ENCODE peak calls at places on chromosomes 2 and 18, in six cellular contexts. One of them, this sample, is unnamed.

GRCh38 chr2:1997409-1997808 is 253.1 kb upstream of the PXDN start:
- DNase-seq in A549: no peak
- DNase-seq in IMR-90: no peak
- DNase-seq in testis: peak
- DNase-seq in Peyer's patch: no peak
- DNase-seq in GM12891: no peak
- DNase-seq in this sample: no peak

GRCh38 chr2:52918551-52918950 is 849.1 kb upstream of the CHAC2 start:
- DNase-seq in GM12891: no peak
- DNase-seq in Peyer's patch: no peak
- DNase-seq in IMR-90: peak
- DNase-seq in testis: no peak
- DNase-seq in A549: no peak
- DNase-seq in this sample: no peak

GRCh38 chr18:67875936-67876335 is 359.4 kb upstream of the DSEL start:
- DNase-seq in Peyer's patch: no peak
- DNase-seq in IMR-90: peak
- DNase-seq in testis: no peak
- DNase-seq in A549: no peak
- DNase-seq in GM12891: no peak
- DNase-seq in this sample: no peak

GRCh38 chr2:1681323-1682310 is 62.7 kb downstream of the PXDN start:
- DNase-seq in IMR-90: no peak
- DNase-seq in A549: no peak
- DNase-seq in GM12891: no peak
- DNase-seq in testis: peak
- DNase-seq in Peyer's patch: no peak
- DNase-seq in this sample: no peak

GRCh38 chr2:119482481-119483394 is 41.5 kb downstream of the SCTR start:
- DNase-seq in A549: no peak
- DNase-seq in testis: no peak
- DNase-seq in Peyer's patch: no peak
- DNase-seq in IMR-90: no peak
- DNase-seq in GM12891: no peak
- DNase-seq in this sample: no peak

GRCh38 chr2:101991731-101992145 is at the start of gene IL1R2:
- DNase-seq in IMR-90: no peak
- DNase-seq in GM12891: no peak
- DNase-seq in A549: no peak
- DNase-seq in Peyer's patch: peak
- DNase-seq in testis: no peak
- DNase-seq in this sample: no peak

GRCh38 chr2:227455200-227455599 is 16.8 kb upstream of the AGFG1 start:
- DNase-seq in IMR-90: no peak
- DNase-seq in GM12891: no peak
- DNase-seq in testis: no peak
- DNase-seq in A549: no peak
- DNase-seq in Peyer's patch: no peak
- DNase-seq in this sample: no peak

GRCh38 chr2:235605306-235605998 is 111.6 kb downstream of the AGAP1 start:
- DNase-seq in testis: peak
- DNase-seq in Peyer's patch: peak
- DNase-seq in IMR-90: peak
- DNase-seq in GM12891: no peak
- DNase-seq in A549: no peak
- DNase-seq in this sample: no peak

GRCh38 chr2:216672996-216673395 is 22.4 kb downstream of the IGFBP5 start:
- DNase-seq in GM12891: no peak
- DNase-seq in Peyer's patch: no peak
- DNase-seq in IMR-90: no peak
- DNase-seq in A549: no peak
- DNase-seq in testis: no peak
- DNase-seq in this sample: no peak

GRCh38 chr18:63112681-63113080 is 206.9 kb downstream of the BCL2 start:
- DNase-seq in A549: no peak
- DNase-seq in GM12891: no peak
- DNase-seq in Peyer's patch: no peak
- DNase-seq in testis: no peak
- DNase-seq in IMR-90: no peak
- DNase-seq in this sample: no peak

GRCh38 chr2:203740741-203741363 is 34.4 kb downstream of the CD28 start:
- DNase-seq in testis: no peak
- DNase-seq in GM12891: no peak
- DNase-seq in Peyer's patch: no peak
- DNase-seq in A549: no peak
- DNase-seq in IMR-90: peak
- DNase-seq in this sample: no peak

GRCh38 chr2:15934291-15934945 is 5.9 kb upstream of the MYCN start:
- DNase-seq in testis: no peak
- DNase-seq in Peyer's patch: no peak
- DNase-seq in A549: no peak
- DNase-seq in GM12891: no peak
- DNase-seq in IMR-90: no peak
- DNase-seq in this sample: no peak

GRCh38 chr2:233832869-233833812 is 21.2 kb downstream of the HJURP start:
- DNase-seq in A549: peak
- DNase-seq in testis: peak
- DNase-seq in GM12891: no peak
- DNase-seq in IMR-90: peak
- DNase-seq in Peyer's patch: peak
- DNase-seq in this sample: no peak

GRCh38 chr2:140791802-140792201 is 1339.0 kb downstream of the LRP1B start:
- DNase-seq in A549: no peak
- DNase-seq in GM12891: no peak
- DNase-seq in Peyer's patch: no peak
- DNase-seq in IMR-90: no peak
- DNase-seq in testis: no peak
- DNase-seq in this sample: no peak

GRCh38 chr2:165401285-165401852 is 68.1 kb upstream of the CSRNP3 start:
- DNase-seq in GM12891: no peak
- DNase-seq in A549: no peak
- DNase-seq in IMR-90: peak
- DNase-seq in Peyer's patch: no peak
- DNase-seq in testis: peak
- DNase-seq in this sample: no peak

GRCh38 chr2:169641464-169641863 is 52.7 kb downstream of the CFAP210 start:
- DNase-seq in testis: no peak
- DNase-seq in IMR-90: peak
- DNase-seq in Peyer's patch: no peak
- DNase-seq in A549: no peak
- DNase-seq in GM12891: no peak
- DNase-seq in this sample: no peak

GRCh38 chr2:68766378-68766845 is 31.8 kb downstream of the ARHGAP25 start:
- DNase-seq in IMR-90: peak
- DNase-seq in GM12891: no peak
- DNase-seq in A549: no peak
- DNase-seq in testis: peak
- DNase-seq in Peyer's patch: peak
- DNase-seq in this sample: no peak

GRCh38 chr18:42092848-42093247 is 137.8 kb downstream of the PIK3C3 start:
- DNase-seq in A549: no peak
- DNase-seq in Peyer's patch: no peak
- DNase-seq in GM12891: no peak
- DNase-seq in IMR-90: no peak
- DNase-seq in testis: no peak
- DNase-seq in this sample: no peak

GRCh38 chr2:99819766-99820165 is 322.6 kb downstream of the AFF3 start:
- DNase-seq in A549: no peak
- DNase-seq in Peyer's patch: no peak
- DNase-seq in GM12891: no peak
- DNase-seq in testis: peak
- DNase-seq in IMR-90: no peak
- DNase-seq in this sample: no peak

GRCh38 chr2:207256476-207257207 is 90.9 kb upstream of the KLF7 start:
- DNase-seq in IMR-90: peak
- DNase-seq in GM12891: no peak
- DNase-seq in A549: no peak
- DNase-seq in testis: no peak
- DNase-seq in Peyer's patch: no peak
- DNase-seq in this sample: no peak

GRCh38 chr2:112623913-112624777 is 21.6 kb upstream of the SLC20A1 start:
- DNase-seq in IMR-90: peak
- DNase-seq in A549: no peak
- DNase-seq in GM12891: no peak
- DNase-seq in testis: no peak
- DNase-seq in Peyer's patch: peak
- DNase-seq in this sample: peak

GRCh38 chr18:2846638-2847340 is at the start of gene EMILIN2:
- DNase-seq in A549: no peak
- DNase-seq in Peyer's patch: peak
- DNase-seq in GM12891: peak
- DNase-seq in testis: peak
- DNase-seq in IMR-90: peak
- DNase-seq in this sample: peak
- TF ChIP-seq POLR2A in A549: no peak
- TF ChIP-seq POLR2A in Peyer's patch: no peak
- TF ChIP-seq POLR2A in GM12891: no peak
- TF ChIP-seq POLR2A in testis: no peak
- TF ChIP-seq POLR2A in IMR-90: no peak
- TF ChIP-seq POLR2A in this sample: no peak

DNA sequence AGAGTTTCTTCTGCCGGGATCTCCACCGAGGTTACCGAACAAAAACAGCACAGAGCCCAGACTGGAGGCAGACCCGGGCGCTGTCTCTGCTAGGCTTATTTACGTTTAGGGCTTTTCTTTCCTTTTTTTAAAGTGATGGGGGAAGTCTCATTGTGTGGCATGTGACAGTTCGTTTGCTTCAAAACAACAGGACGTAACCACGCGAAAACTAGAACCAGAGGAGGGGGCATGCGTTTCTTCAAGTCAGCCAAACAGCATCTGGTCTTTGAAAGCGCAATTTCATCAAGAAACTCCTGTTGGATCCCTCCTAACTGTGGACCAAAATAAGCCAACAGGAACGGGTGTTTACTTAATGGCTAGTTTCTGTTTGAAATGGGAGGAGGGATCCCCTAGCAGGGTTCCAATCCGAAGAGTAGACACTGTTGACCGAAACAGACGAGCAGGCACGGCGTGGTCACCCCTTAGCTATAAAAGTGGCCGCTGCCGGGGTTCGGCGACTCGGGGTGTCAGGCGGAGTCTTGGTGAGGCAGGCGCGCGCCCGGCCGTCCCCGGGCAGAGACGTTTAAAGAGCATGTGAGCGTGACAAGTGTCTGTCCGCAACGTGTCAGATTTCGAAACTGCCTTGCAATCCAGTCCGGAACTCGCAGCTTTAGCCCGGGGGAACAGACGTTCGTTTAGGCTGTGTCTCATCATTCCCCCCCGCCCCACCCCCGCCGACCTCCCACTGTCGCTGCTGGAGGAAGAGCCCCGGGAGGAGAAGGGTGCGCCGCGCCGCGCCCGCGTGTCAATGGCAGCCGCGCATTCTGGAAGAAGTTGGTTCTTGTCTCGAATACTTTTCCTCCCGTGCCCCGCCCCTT is 899 bp upstream of the TGIF1 start:
- DNase-seq in IMR-90: peak
- DNase-seq in Peyer's patch: peak
- DNase-seq in testis: peak
- DNase-seq in GM12891: peak
- DNase-seq in A549: no peak
- DNase-seq in this sample: peak
- TF ChIP-seq POLR2A in IMR-90: peak
- TF ChIP-seq POLR2A in Peyer's patch: peak
- TF ChIP-seq POLR2A in testis: peak
- TF ChIP-seq POLR2A in GM12891: peak
- TF ChIP-seq POLR2A in A549: peak
- TF ChIP-seq POLR2A in this sample: no peak

GRCh38 chr18:45324489-45325111 is 290.7 kb upstream of the SLC14A2 start:
- DNase-seq in GM12891: no peak
- DNase-seq in testis: peak
- DNase-seq in Peyer's patch: peak
- DNase-seq in IMR-90: peak
- DNase-seq in A549: no peak
- DNase-seq in this sample: no peak

GRCh38 chr18:45321520-45321919 is 293.8 kb upstream of the SLC14A2 start:
- DNase-seq in testis: no peak
- DNase-seq in A549: no peak
- DNase-seq in Peyer's patch: no peak
- DNase-seq in GM12891: no peak
- DNase-seq in IMR-90: no peak
- DNase-seq in this sample: no peak

GRCh38 chr18:45324081-45324480 is 291.2 kb upstream of the SLC14A2 start:
- DNase-seq in IMR-90: no peak
- DNase-seq in testis: no peak
- DNase-seq in GM12891: no peak
- DNase-seq in Peyer's patch: no peak
- DNase-seq in A549: no peak
- DNase-seq in this sample: no peak

GRCh38 chr18:45322343-45322742 is 292.9 kb upstream of the SLC14A2 start:
- DNase-seq in GM12891: no peak
- DNase-seq in IMR-90: no peak
- DNase-seq in testis: no peak
- DNase-seq in A549: no peak
- DNase-seq in Peyer's patch: no peak
- DNase-seq in this sample: no peak

DNA sequence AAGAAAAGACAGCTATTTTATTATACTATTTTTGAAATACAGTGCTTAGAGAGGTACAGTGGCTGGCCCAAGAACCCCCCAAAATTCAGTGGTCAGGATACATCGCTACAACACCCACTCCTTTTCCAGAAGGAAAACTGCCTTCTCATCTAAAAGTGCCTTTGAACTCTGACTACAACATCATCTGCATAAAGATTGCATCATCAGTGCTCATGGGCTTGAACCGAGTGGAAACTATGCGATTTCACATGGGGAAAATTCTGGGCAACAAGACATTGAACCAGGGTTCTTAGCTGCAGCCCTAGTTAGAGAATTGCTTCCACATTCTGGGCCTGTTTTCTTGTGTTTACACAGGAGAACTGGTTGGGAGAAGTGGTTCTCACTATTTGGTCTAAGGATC is 294.6 kb upstream of the SLC14A2 start:
- DNase-seq in IMR-90: no peak
- DNase-seq in Peyer's patch: no peak
- DNase-seq in A549: no peak
- DNase-seq in testis: no peak
- DNase-seq in GM12891: no peak
- DNase-seq in this sample: no peak
- TF ChIP-seq POLR2A in IMR-90: no peak
- TF ChIP-seq POLR2A in Peyer's patch: no peak
- TF ChIP-seq POLR2A in A549: no peak
- TF ChIP-seq POLR2A in testis: no peak
- TF ChIP-seq POLR2A in GM12891: no peak
- TF ChIP-seq POLR2A in this sample: no peak

GRCh38 chr2:138501427-138502252 is at the start of gene SPOPL:
- DNase-seq in A549: peak
- DNase-seq in GM12891: peak
- DNase-seq in Peyer's patch: peak
- DNase-seq in IMR-90: peak
- DNase-seq in testis: peak
- DNase-seq in this sample: peak
- TF ChIP-seq POLR2A in A549: peak
- TF ChIP-seq POLR2A in GM12891: peak
- TF ChIP-seq POLR2A in Peyer's patch: peak
- TF ChIP-seq POLR2A in IMR-90: peak
- TF ChIP-seq POLR2A in testis: no peak
- TF ChIP-seq POLR2A in this sample: peak